ENCODE peak calls at places on chromosomes 7 and 10, in four cellular contexts. N is cardiac fibroblast, K is vagina, L is K562. C is an unnamed sample.

GRCh38 chr7:13024323-13024722 is 336.9 kb downstream of the ARL4A start:
- DNase-seq in N (no peak), K (no peak), L (no peak), C (no peak)

GRCh38 chr7:76352193-76352592 is 6.6 kb downstream of the YWHAG start:
- DNase-seq in N (no peak), K (no peak), L (no peak), C (no peak)

GRCh38 chr7:45682836-45683555 is 108.8 kb downstream of the ADCY1 start:
- DNase-seq in N (peak), K (peak), L (no peak), C (peak)

GRCh38 chr10:68625316-68625921 is 65.3 kb downstream of the TET1 start:
- DNase-seq in N (peak), K (no peak), L (no peak), C (no peak)

GRCh38 chr7:125511310-125511709 is 581.7 kb upstream of the POT1 start:
- DNase-seq in N (no peak), K (no peak), L (no peak), C (no peak)

GRCh38 chr7:75958802-75959543 is 35.4 kb downstream of the TMEM120A start:
- DNase-seq in N (no peak), K (no peak), L (no peak), C (no peak)

GRCh38 chr7:151552352-151553028 is 32.8 kb upstream of the RHEB start:
- DNase-seq in N (no peak), K (no peak), L (no peak), C (no peak)

GRCh38 chr7:36129048-36129534 is 24.0 kb upstream of the EEPD1 start:
- DNase-seq in N (peak), K (no peak), L (no peak), C (no peak)

GRCh38 chr7:11570922-11571550 is 261.0 kb downstream of the THSD7A start:
- DNase-seq in N (no peak), K (no peak), L (no peak), C (no peak)

DNA sequence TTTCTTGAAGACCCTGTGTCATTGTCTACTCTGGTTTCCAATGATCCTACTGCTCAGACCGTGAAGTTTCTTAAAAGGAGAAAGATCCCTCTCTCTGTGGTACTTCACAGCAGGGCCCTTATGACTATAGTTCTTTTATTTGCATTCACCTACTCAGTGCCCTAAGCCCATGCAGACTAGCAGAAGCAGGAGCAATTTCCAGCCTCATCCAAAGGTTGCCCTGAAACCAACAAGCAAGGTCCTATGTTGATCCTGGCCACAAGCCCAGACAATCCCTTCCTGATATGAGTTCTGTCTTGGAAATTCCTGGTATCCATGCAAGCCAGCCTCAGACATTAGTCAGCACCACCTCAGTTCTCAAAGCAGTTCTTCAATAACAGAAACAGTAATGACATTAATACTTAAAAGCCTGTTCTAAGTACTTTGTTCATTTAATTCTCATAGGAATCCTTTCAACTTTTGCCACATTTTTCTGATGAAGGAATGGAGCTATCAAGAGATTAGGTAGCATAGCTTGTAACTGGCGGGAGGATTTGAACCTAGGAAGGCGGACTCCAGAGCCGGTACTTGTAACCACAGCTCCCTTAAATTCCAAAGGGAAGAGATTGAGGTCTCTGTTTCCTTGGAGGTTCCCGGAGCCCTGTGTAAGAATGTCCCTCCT is 58.1 kb upstream of the ST8SIA6 start:
- DNase-seq in N (peak), K (no peak), L (no peak), C (no peak)
- H3K4me3 ChIP-seq in N (no peak), K (no peak), L (no peak), C (no peak)

GRCh38 chr10:26798298-26798697 is 62.5 kb downstream of the ABI1 start:
- DNase-seq in N (no peak), K (no peak), L (no peak), C (no peak)

GRCh38 chr10:26797340-26797739 is 63.4 kb downstream of the ABI1 start:
- DNase-seq in N (no peak), K (no peak), L (no peak), C (no peak)

GRCh38 chr10:26801274-26801673 is 59.5 kb downstream of the ABI1 start:
- DNase-seq in N (no peak), K (no peak), L (no peak), C (no peak)

GRCh38 chr10:26800468-26800867 is 60.3 kb downstream of the ABI1 start:
- DNase-seq in N (no peak), K (no peak), L (no peak), C (no peak)

GRCh38 chr10:26799342-26799741 is 61.4 kb downstream of the ABI1 start:
- DNase-seq in N (no peak), K (no peak), L (no peak), C (no peak)
- H3K4me3 ChIP-seq in N (no peak), K (no peak), L (no peak), C (no peak)

GRCh38 chr10:67438605-67439258 is 257.3 kb downstream of the CTNNA3 start:
- DNase-seq in N (no peak), K (no peak), L (no peak), C (no peak)
- H3K4me3 ChIP-seq in N (no peak), K (no peak), L (no peak), C (no peak)

GRCh38 chr7:64883113-64883905 is 19.8 kb upstream of the ZNF273 start:
- DNase-seq in N (no peak), K (peak), L (no peak), C (no peak)
- H3K4me3 ChIP-seq in N (peak), K (peak), L (no peak), C (peak)

DNA sequence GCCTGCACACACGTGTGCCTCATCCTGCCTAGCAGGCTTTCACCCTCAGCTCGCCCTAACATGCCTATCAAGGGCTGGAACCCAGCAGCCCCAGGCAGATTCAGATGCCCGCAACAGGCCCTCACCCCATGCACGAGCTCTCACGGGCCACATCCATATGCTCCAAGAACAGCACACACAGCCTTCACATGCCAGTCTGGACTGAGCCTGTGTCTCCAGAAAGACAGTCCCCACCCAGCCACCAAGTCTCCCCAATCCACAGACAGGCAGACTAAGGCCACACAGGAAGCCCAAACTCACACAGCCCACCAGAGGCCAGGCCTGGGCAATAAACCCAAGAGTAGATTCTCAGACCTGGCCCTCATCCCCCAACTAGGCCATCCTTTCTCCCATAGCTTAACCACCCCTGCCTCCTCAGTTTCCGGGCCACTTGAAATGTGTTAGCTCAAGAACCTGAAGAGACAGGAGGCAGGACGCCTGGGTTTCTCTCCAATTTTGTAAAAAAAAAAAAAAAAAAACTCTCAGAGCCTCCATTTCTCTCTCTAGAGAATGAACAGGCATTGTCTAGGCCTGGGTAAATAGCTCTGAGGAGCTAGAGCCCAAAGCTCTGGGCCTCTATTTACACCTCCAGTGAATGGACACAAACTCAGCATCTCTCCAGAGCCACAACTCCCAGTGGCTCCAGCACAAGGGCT is 6.8 kb downstream of the LDB1 start:
- DNase-seq in N (no peak), K (no peak), L (no peak), C (no peak)
- H3K4me3 ChIP-seq in N (peak), K (peak), L (peak), C (no peak)

DNA sequence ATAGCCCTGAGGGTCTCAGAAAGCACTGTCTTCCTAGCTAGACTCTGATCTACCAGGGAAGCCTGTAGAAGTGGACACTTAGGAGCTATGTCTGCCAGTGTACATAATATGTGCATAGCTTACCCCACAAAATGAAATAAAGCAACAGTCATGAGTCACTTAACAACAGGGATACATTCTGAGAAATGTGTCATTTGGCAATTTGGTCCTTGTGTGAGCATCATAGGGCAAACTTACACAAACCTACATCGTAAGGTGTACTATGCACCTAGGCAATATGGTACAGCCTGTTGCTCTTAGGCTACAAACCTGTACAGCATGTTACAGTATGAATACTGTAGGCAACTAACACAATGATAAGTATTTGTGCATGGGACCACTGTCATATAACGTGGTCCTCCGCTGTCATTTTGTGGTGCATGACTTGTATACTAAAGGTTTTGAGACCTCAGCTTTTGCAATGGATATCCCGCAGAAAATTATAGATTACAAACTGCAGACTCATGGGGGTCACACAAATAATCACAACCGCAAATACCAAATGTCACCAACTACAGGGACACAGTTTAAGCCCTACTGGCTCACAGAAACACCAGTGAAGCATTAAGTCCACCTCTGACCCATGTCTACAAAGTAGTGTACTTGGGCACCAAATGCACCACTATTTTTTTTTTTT is 1.7 kb downstream of the URGCP start:
- DNase-seq in N (peak), K (no peak), L (no peak), C (no peak)
- H3K4me3 ChIP-seq in N (peak), K (peak), L (no peak), C (no peak)

GRCh38 chr7:114087674-114088539 is 169.1 kb upstream of the PPP1R3A start:
- DNase-seq in N (no peak), K (no peak), L (no peak), C (no peak)
- H3K4me3 ChIP-seq in N (no peak), K (peak), L (no peak), C (peak)

GRCh38 chr7:139361523-139361922 is 1.8 kb downstream of the LUC7L2 start:
- DNase-seq in N (no peak), K (no peak), L (no peak), C (no peak)

GRCh38 chr7:139362981-139363380 is 3.3 kb downstream of the LUC7L2 start:
- DNase-seq in N (no peak), K (no peak), L (no peak), C (no peak)

GRCh38 chr7:139360210-139360947 is 685 bp downstream of the LUC7L2 start:
- DNase-seq in N (peak), K (peak), L (peak), C (peak)

GRCh38 chr7:139360948-139361307 is 1.2 kb downstream of the LUC7L2 start:
- DNase-seq in N (no peak), K (no peak), L (no peak), C (no peak)

DNA sequence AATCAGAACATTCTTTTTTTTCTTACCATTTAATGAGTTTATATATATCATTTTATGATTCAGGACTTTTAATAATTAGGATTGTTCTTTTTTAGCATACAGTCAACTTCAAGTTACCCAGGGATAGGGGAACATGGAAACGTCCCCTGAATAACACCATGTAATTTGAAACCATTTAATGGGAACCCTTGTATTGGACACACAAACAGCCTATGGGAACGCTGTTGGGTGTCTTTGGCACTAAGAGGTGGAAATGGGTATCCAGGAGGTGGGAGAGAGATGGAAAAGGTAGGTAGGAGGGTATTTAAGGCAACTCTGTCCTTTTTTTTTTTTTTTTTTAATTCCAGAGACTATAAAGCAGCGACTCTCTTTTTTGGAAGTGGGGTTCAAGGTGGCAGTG is 2.6 kb downstream of the LUC7L2 start:
- DNase-seq in N (no peak), K (no peak), L (no peak), C (no peak)
- H3K4me3 ChIP-seq in N (no peak), K (no peak), L (no peak), C (no peak)

GRCh38 chr10:93181929-93182327 is 108.2 kb downstream of the CYP26A1 start:
- DNase-seq in N (no peak), K (no peak), L (no peak), C (no peak)
- H3K4me3 ChIP-seq in N (no peak), K (no peak), L (no peak), C (no peak)

DNA sequence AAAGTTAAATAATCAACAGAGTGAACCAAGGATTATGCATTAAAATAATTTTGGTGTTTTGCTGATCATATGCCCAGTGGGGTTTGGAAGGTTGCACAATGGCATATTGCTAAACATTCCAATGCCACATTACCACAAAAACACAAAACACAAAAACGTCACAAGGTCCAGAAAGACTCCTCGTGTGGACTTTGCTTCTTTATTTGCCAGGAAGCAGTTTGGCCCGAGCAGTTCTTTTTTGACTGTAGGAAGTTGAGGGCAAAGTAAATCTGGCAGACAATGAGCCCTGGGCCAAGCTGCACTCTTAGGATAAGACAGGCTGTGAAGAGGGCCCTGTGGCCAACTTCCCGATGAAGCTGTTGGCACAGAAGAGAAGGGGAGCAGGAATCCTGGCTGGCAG is 39.2 kb upstream of the SLC35B4 start:
- DNase-seq in N (peak), K (no peak), L (no peak), C (peak)
- H3K4me3 ChIP-seq in N (no peak), K (no peak), L (no peak), C (no peak)